ENCODE peak calls at places on chromosomes 5 and 9, in four cellular contexts. V is CD8-positive, alpha-beta memory T cell; U is cardiac muscle cell; B is thoracic aorta. Z is an unnamed sample. For H3K27me3 and H3K4me1, the result is how much of the 10 kb centered on the place peaks cover.

GRCh38 chr5:91556-92263 is at the start of gene PLEKHG4B:
- DNase-seq in V (no peak), U (no peak), B (no peak), Z (peak)

GRCh38 chr9:83196946-83197345 is 134.0 kb upstream of the RASEF start:
- DNase-seq in V (no peak), U (no peak), B (no peak), Z (no peak)

GRCh38 chr9:34929506-34930102 is 28.5 kb upstream of the PHF24 start:
- DNase-seq in V (no peak), U (peak), B (no peak), Z (peak)

GRCh38 chr5:124774002-124774318 is 27.5 kb upstream of the ZNF608 start:
- DNase-seq in V (no peak), U (no peak), B (no peak), Z (no peak)

GRCh38 chr5:132425975-132426524 is 56.5 kb downstream of the SLC22A5 start:
- DNase-seq in V (no peak), U (no peak), B (no peak), Z (no peak)

GRCh38 chr5:8726383-8727036 is 819.4 kb downstream of the SEMA5A start:
- DNase-seq in V (no peak), U (no peak), B (no peak), Z (no peak)

GRCh38 chr9:130660326-130660682 is 4.1 kb upstream of the PRDM12 start:
- DNase-seq in V (no peak), U (no peak), B (no peak), Z (no peak)

GRCh38 chr9:119302988-119303698 is 66.1 kb downstream of the BRINP1 start:
- DNase-seq in V (no peak), U (no peak), B (no peak), Z (no peak)

GRCh38 chr5:132150565-132150964 is 77.0 kb downstream of the CSF2 start:
- DNase-seq in V (no peak), U (no peak), B (no peak), Z (no peak)

GRCh38 chr5:158727108-158727507 is 372.6 kb downstream of the EBF1 start:
- DNase-seq in V (no peak), U (no peak), B (no peak), Z (no peak)

GRCh38 chr5:180860273-180860886 is 696 bp downstream of the ZFP62 start:
- DNase-seq in V (peak), U (no peak), B (no peak), Z (peak)

GRCh38 chr5:115949096-115949495 is 13.2 kb upstream of the LVRN start:
- DNase-seq in V (no peak), U (no peak), B (no peak), Z (no peak)

GRCh38 chr5:147455321-147455720 is 54.5 kb downstream of the DPYSL3 start:
- DNase-seq in V (no peak), U (peak), B (no peak), Z (peak)

GRCh38 chr9:127754761-127755557 is 19.9 kb upstream of the TOR2A start:
- DNase-seq in V (no peak), U (no peak), B (no peak), Z (no peak)

GRCh38 chr5:17448877-17449276 is 49.2 kb upstream of the TAF11L2 start:
- DNase-seq in V (no peak), U (no peak), B (no peak), Z (no peak)

GRCh38 chr5:111774525-111774924 is 17.5 kb upstream of the NREP start:
- DNase-seq in V (no peak), U (peak), B (no peak), Z (peak)

GRCh38 chr5:51391175-51391574 is 7.9 kb downstream of the ISL1 start:
- DNase-seq in V (no peak), U (no peak), B (no peak), Z (no peak)
- H3K27me3 ChIP-seq in V (under half), U (under half), B (under half), Z (under half)

GRCh38 chr9:121360975-121361374 is 9.1 kb downstream of the STOM start:
- DNase-seq in V (no peak), U (peak), B (no peak), Z (no peak)

GRCh38 chr9:121363586-121363961 is 6.5 kb downstream of the STOM start:
- DNase-seq in V (no peak), U (no peak), B (no peak), Z (no peak)

GRCh38 chr9:121359358-121360294 is 10.4 kb downstream of the STOM start:
- DNase-seq in V (no peak), U (peak), B (no peak), Z (no peak)

GRCh38 chr9:121358747-121359146 is 11.3 kb downstream of the STOM start:
- DNase-seq in V (no peak), U (no peak), B (no peak), Z (no peak)

DNA sequence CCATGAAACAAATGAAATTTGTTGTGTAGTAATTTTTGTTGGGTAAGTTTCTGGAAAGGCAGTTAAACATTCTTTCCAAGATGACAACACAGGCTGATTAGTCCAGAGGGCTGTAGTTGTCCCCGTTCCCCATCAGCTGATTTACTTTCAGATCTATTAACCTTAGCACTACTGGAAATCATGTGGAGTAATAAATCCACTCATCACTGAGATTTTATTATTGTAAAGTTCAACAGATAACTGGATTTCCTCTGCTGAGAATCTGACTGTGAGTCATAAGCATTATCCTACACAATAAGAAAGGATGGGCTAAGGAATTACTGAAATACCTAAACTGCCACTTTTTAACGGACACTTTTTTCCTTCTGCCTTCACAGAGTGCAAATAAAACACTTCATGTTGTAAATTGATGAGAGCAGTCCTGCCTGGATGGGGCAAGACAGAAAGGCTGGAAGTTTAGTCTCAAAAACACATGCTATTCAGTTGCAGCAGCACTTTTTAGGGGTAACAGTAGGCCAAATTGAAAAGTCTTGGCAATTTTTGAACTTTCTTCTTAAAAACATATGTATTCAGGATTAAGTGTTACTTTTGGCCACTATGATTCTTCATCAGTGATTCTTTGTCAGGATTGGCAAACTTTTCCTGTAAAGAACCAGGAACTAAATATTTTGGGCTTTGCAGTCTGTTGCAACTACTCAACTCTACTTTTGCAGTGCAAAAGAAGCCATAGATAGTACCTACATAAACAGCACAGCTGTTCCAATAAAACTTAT is 7.1 kb downstream of the STOM start:
- DNase-seq in V (no peak), U (peak), B (no peak), Z (peak)
- H3K4me3 ChIP-seq in V (no peak), U (no peak), B (peak), Z (no peak)

GRCh38 chr5:68227532-68228160 is 12.1 kb downstream of the PIK3R1 start:
- DNase-seq in V (no peak), U (no peak), B (no peak), Z (no peak)

GRCh38 chr5:68225188-68225910 is 9.8 kb downstream of the PIK3R1 start:
- DNase-seq in V (no peak), U (peak), B (peak), Z (no peak)

GRCh38 chr5:68225911-68226563 is 10.5 kb downstream of the PIK3R1 start:
- DNase-seq in V (no peak), U (no peak), B (no peak), Z (no peak)

GRCh38 chr5:68224561-68225187 is 9.1 kb downstream of the PIK3R1 start:
- DNase-seq in V (no peak), U (peak), B (no peak), Z (no peak)

GRCh38 chr5:68226564-68227073 is 11.1 kb downstream of the PIK3R1 start:
- DNase-seq in V (no peak), U (no peak), B (no peak), Z (no peak)
- H3K4me1 ChIP-seq in V (half or more), U (under half), B (half or more), Z (under half)

DNA sequence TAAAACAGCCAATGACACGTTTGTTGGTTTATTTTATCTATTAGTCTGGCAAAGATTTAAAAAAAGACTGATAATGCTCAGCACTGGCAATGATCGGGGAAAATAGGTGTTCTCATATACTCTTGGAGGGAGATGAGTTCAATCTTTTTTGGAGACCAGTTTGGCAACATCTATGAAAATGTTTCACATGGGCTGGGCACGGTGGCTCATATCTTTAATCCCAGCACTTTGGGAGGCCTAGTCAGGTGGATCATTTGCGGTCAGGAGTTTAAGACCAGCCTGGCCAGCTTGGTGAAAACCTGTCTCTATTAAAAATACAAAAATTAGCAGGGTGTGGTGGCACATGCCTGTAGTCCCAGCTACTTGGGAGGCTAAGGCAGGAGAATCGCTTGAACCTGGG is 6.8 kb upstream of the ANKRD31 start:
- DNase-seq in V (no peak), U (no peak), B (no peak), Z (no peak)
- H3K27me3 ChIP-seq in V (under half), U (under half), B (under half), Z (under half)

DNA sequence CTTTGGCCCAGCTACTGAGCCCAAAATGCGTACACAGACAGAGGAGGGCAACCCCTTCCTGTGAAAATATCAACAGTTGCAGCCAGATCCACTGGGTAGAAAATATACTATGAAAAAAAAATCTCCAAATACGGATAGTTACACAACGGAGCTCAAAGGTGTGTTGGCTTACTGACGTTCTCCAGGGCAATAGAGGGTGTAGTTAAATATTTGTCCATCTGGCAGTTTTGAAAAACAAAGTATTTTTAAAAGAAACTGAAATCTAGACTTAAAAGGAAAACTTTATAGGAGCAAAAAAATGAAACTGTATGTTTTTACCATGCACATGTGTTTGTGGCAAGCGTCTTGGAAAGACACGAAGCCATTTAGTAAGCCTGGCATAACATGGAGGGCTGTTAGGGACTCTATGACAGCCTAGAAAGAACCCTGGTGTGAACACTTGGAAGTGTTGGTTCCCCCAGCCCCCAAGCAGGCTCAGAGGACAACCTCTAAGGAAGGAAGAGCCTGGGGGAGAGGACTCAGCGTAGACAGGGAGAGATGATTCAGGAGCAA is 157.8 kb upstream of the TRPM3 start:
- DNase-seq in V (no peak), U (no peak), B (no peak), Z (no peak)
- H3K4me3 ChIP-seq in V (no peak), U (no peak), B (no peak), Z (no peak)